ENCODE peak calls at places on chromosome 14, in nine cellular contexts. Y is left ventricle myocardium inferior, M is AG10803, I is GM20000, G is nephron progenitor cell, V is body of pancreas, Q is bronchial epithelial cell, U is foreskin fibroblast, S is HepG2. H is an unnamed sample.

GRCh38 chr14:38405851-38406630 is 150.1 kb upstream of the CLEC14A start:
- DNase-seq in V (no peak), I (no peak), Y (no peak), S (no peak), G (peak; percentile 5), Q (no peak), U (peak; percentile 73), M (peak; percentile 68), H (no peak)

GRCh38 chr14:76776306-76777251 is 15.3 kb downstream of the VASH1 start:
- DNase-seq in G (no peak), I (no peak), V (no peak), S (peak; percentile 29), Y (no peak), M (no peak), U (no peak), Q (no peak), H (no peak)

GRCh38 chr14:39368261-39368959 is 63.8 kb downstream of the FBXO33 start:
- DNase-seq in S (peak; percentile 88), G (peak; percentile 57), M (peak; percentile 81), Y (no peak), V (peak; percentile 58), I (peak; percentile 9), U (peak; percentile 66), Q (peak; percentile 53), H (peak; percentile 78)

GRCh38 chr14:93005135-93005813 is 82.3 kb downstream of the CHGA start:
- DNase-seq in S (no peak), Q (no peak), U (no peak), I (no peak), Y (no peak), M (no peak), V (peak; percentile 61), G (no peak), H (no peak)

GRCh38 chr14:99986416-99986815 is 78.8 kb upstream of the EVL start:
- DNase-seq in U (peak; percentile 87), Y (no peak), S (no peak), V (no peak), M (peak; percentile 91), Q (no peak), I (no peak), G (no peak), H (no peak)

GRCh38 chr14:89489796-89490506 is 72.9 kb upstream of the FOXN3 start:
- DNase-seq in V (no peak), Y (no peak), G (peak; percentile 6), U (peak; percentile 45), I (no peak), Q (no peak), S (no peak), M (peak; percentile 35), H (no peak)

GRCh38 chr14:75247286-75247922 is 31.2 kb upstream of the FOS start:
- DNase-seq in S (peak; percentile 77), I (peak; percentile 34), G (no peak), Y (no peak), V (no peak), M (no peak), Q (no peak), U (no peak), H (no peak)

GRCh38 chr14:36519431-36520321 is at the start of gene NKX2-1:
- DNase-seq in Y (no peak), Q (no peak), S (no peak), U (no peak), G (peak; percentile 41), V (no peak), I (peak; percentile 47), M (no peak), H (no peak)

GRCh38 chr14:61154606-61155005 is 126.5 kb downstream of the TMEM30B start:
- DNase-seq in S (no peak), M (peak; percentile 48), I (no peak), U (no peak), V (no peak), Y (no peak), Q (no peak), G (no peak), H (no peak)

GRCh38 chr14:63713765-63714164 is 14.1 kb downstream of the SGPP1 start:
- DNase-seq in Q (peak; percentile 80), V (no peak), Y (no peak), S (no peak), U (peak; percentile 59), M (peak; percentile 74), G (no peak), I (no peak), H (peak; percentile 80)

GRCh38 chr14:90191154-90191553 is 65.2 kb upstream of the PSMC1 start:
- DNase-seq in Q (no peak), I (no peak), M (no peak), U (no peak), G (no peak), Y (no peak), S (no peak), V (no peak), H (no peak)

GRCh38 chr14:31692376-31692781 is 131.2 kb downstream of the NUBPL start:
- DNase-seq in M (peak; percentile 59), Y (no peak), Q (no peak), S (no peak), I (peak; percentile 9), V (no peak), G (no peak), U (peak; percentile 1), H (no peak)

GRCh38 chr14:92493492-92493891 is 20.1 kb upstream of the RIN3 start:
- DNase-seq in M (no peak), V (no peak), Q (no peak), G (no peak), U (no peak), Y (no peak), I (no peak), S (no peak), H (no peak)

GRCh38 chr14:37901978-37902377 is 305.7 kb upstream of the SSTR1 start:
- DNase-seq in S (no peak), Q (no peak), U (peak; percentile 81), Y (peak; percentile 44), V (no peak), I (no peak), G (no peak), M (peak; percentile 85), H (peak; percentile 35)

GRCh38 chr14:54223978-54224377 is 172.8 kb upstream of the CDKN3 start:
- DNase-seq in G (no peak), V (no peak), Q (no peak), S (no peak), Y (no peak), U (no peak), I (no peak), M (no peak), H (no peak)

GRCh38 chr14:71680733-71681387 is 251.4 kb upstream of the RGS6 start:
- DNase-seq in Y (no peak), V (no peak), G (no peak), S (no peak), M (no peak), Q (no peak), U (no peak), I (no peak), H (no peak)

DNA sequence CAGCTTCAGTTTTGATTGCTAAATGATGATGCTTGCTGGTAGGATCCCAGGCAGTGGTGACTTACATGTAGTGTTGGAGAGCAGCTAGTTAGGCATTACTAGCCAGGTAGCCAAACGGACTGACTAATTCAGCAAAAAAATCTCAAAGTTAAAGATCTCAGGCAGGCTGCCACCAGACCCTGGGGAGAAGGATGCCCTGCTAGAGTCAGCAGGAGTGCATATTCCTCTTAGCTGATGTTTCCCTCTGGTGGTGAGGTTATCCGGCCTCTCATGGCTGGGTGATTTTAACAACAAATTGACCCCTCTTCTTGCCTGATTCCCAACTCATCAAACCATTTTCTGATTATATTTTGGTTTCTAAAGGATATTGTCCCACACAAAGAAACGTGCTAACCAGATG is 2.8 kb downstream of the EFS start:
- DNase-seq in G (no peak), V (no peak), M (peak; percentile 26), U (no peak), Q (no peak), S (peak; percentile 36), Y (no peak), I (no peak), H (no peak)
- TF ChIP-seq CTCF in G (no peak), V (no peak), M (peak; percentile 51), U (peak; percentile 34), Q (no peak), S (peak; percentile 44), Y (peak; percentile 15), I (no peak), H (no peak)

GRCh38 chr14:102087762-102088011 is 843 bp upstream of the HSP90AA1 start:
- DNase-seq in Q (peak; percentile 27), U (no peak), I (no peak), M (no peak), G (no peak), Y (no peak), V (no peak), S (no peak), H (no peak)

GRCh38 chr14:102086346-102086971 is 385 bp downstream of the HSP90AA1 start:
- DNase-seq in U (peak; percentile 42), Q (peak; percentile 38), Y (peak; percentile 31), M (peak; percentile 68), G (no peak), S (no peak), I (peak; percentile 77), V (peak; percentile 73), H (peak; percentile 46)

GRCh38 chr14:102085503-102085902 is 1.3 kb downstream of the HSP90AA1 start:
- DNase-seq in M (no peak), V (no peak), I (no peak), G (no peak), Y (no peak), Q (no peak), S (no peak), U (no peak), H (peak; percentile 32)

GRCh38 chr14:102088012-102088792 is 1.4 kb upstream of the HSP90AA1 start:
- DNase-seq in S (no peak), V (peak; percentile 54), M (peak; percentile 29), I (peak; percentile 55), Y (peak; percentile 58), G (peak; percentile 36), Q (peak; percentile 49), U (peak; percentile 14), H (no peak)

GRCh38 chr14:102086972-102087761 is at the start of gene HSP90AA1:
- DNase-seq in M (peak; percentile 88), V (peak; percentile 94), G (peak; percentile 93), U (peak; percentile 92), I (peak; percentile 99), Q (peak; percentile 83), Y (peak; percentile 95), S (peak; percentile 83), H (peak; percentile 90)
- TF ChIP-seq CTCF in M (peak; percentile 18), V (no peak), G (no peak), U (no peak), I (peak; percentile 22), Q (peak; percentile 16), Y (peak; percentile 42), S (peak; percentile 41), H (no peak)

GRCh38 chr14:72708708-72709475 is 185.0 kb downstream of the DPF3 start:
- DNase-seq in U (no peak), Y (no peak), I (no peak), V (no peak), Q (peak; percentile 16), S (no peak), G (no peak), M (no peak), H (peak; percentile 18)
- TF ChIP-seq CTCF in U (no peak), Y (no peak), I (no peak), V (no peak), Q (no peak), S (no peak), G (no peak), M (no peak), H (no peak)

DNA sequence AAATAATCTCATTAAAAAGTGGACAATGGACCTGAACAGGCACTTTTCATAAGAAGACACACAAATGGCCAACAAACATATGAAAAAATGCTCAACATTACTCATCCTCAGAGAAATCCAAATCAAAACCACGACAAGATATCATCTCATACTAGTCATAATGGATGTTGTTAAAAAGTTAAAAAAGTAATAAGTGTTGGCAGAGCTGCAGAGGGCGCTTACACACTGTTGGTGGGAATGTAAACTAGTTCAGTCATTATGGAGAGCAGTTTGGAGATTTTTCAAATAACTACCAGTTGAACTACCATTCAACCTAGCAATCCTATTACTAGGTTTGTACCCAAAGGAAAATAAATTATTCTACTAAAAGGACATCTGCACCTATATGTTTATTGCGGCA is 47.2 kb downstream of the FOXG1 start:
- DNase-seq in Q (no peak), I (no peak), S (no peak), Y (no peak), U (peak; percentile 2), M (peak; percentile 1), V (no peak), G (no peak), H (no peak)
- TF ChIP-seq CTCF in Q (no peak), I (no peak), S (no peak), Y (no peak), U (no peak), M (no peak), V (no peak), G (no peak), H (no peak)